ENCODE peak calls at places on chromosome 21, in ten cellular contexts. O is sigmoid colon; D is fibroblast of mammary gland; W is AG09309; P is mucosa of descending colon; L is lower lobe of right lung; R is cardiac fibroblast; S is GM10248; G is CD8-positive, alpha-beta T cell; C is psoas muscle. K is an unnamed sample.

GRCh38 chr21:36388076-36388475 is 2.9 kb downstream of the CHAF1B start:
- DNase-seq in G (no peak), D (no peak), S (no peak), R (no peak), P (no peak), W (no peak), C (no peak), O (no peak), L (no peak), K (no peak)

GRCh38 chr21:25179116-25179515 is 428.2 kb downstream of the MRPL39 start:
- DNase-seq in R (peak), G (no peak), W (no peak), L (no peak), D (no peak), O (no peak), C (no peak), P (no peak), S (no peak), K (no peak)

GRCh38 chr21:42845296-42845965 is 33.9 kb downstream of the WDR4 start:
- DNase-seq in G (no peak), C (peak), P (peak), D (no peak), R (no peak), W (no peak), O (peak), L (peak), S (no peak), K (no peak)

GRCh38 chr21:36065497-36066036 is 4.3 kb upstream of the CBR1 start:
- DNase-seq in C (no peak), P (no peak), R (peak), W (no peak), L (no peak), G (no peak), O (no peak), S (no peak), D (peak), K (no peak)

GRCh38 chr21:46550511-46550941 is 54.4 kb downstream of the S100B start:
- DNase-seq in W (no peak), G (peak), S (no peak), D (no peak), R (no peak), P (no peak), O (peak), C (no peak), L (no peak), K (no peak)

GRCh38 chr21:36610201-36610600 is 88.7 kb upstream of the SIM2 start:
- DNase-seq in O (no peak), R (peak), L (no peak), P (no peak), C (no peak), S (no peak), D (peak), G (no peak), W (no peak), K (no peak)

GRCh38 chr21:36205962-36206361 is 49.3 kb downstream of the DOP1B start:
- DNase-seq in R (no peak), D (no peak), W (no peak), G (no peak), P (no peak), C (no peak), L (no peak), O (no peak), S (no peak), K (no peak)

GRCh38 chr21:41899431-41900202 is 20.5 kb upstream of the PRDM15 start:
- DNase-seq in S (peak), R (no peak), D (no peak), G (no peak), W (no peak), O (peak), L (no peak), C (no peak), P (no peak), K (peak)

GRCh38 chr21:42377951-42378340 is 11.6 kb upstream of the TFF1 start:
- DNase-seq in R (no peak), G (no peak), P (peak), O (no peak), W (no peak), D (no peak), L (no peak), C (no peak), S (no peak), K (no peak)

GRCh38 chr21:20276377-20276776 is 721.8 kb upstream of the NCAM2 start:
- DNase-seq in P (no peak), R (no peak), S (no peak), G (no peak), W (no peak), L (no peak), C (no peak), O (no peak), D (no peak), K (no peak)

GRCh38 chr21:25929859-25930520 is 195.2 kb downstream of the GABPA start:
- DNase-seq in G (no peak), O (no peak), P (no peak), W (no peak), S (no peak), C (peak), L (no peak), R (peak), D (peak), K (no peak)

GRCh38 chr21:46426313-46427046 is 32.2 kb upstream of the DIP2A start:
- DNase-seq in S (no peak), C (peak), W (no peak), D (no peak), P (no peak), O (no peak), R (no peak), L (no peak), G (no peak), K (no peak)

GRCh38 chr21:28899744-28900143 is 92.9 kb downstream of the LTN1 start:
- DNase-seq in C (no peak), L (no peak), R (peak), O (no peak), P (no peak), D (peak), W (peak), S (no peak), G (no peak), K (no peak)

GRCh38 chr21:42865361-42866160 is 13.8 kb downstream of the WDR4 start:
- DNase-seq in W (no peak), R (no peak), C (peak), S (no peak), G (no peak), D (no peak), L (peak), P (no peak), O (peak), K (no peak)

GRCh38 chr21:42337830-42338729 is 12.7 kb downstream of the TFF2 start:
- DNase-seq in S (peak), D (peak), O (peak), L (peak), W (no peak), G (peak), R (peak), P (peak), C (peak), K (peak)

GRCh38 chr21:44515359-44516165 is 24.4 kb downstream of the KRTAP10-1 start:
- DNase-seq in L (peak), S (no peak), P (peak), O (no peak), G (peak), C (peak), D (no peak), R (no peak), W (no peak), K (no peak)
- TF ChIP-seq CTCF in L (no peak), S (no peak), P (no peak), O (no peak), G (no peak), C (no peak), D (no peak), R (no peak), W (no peak), K (no peak)

DNA sequence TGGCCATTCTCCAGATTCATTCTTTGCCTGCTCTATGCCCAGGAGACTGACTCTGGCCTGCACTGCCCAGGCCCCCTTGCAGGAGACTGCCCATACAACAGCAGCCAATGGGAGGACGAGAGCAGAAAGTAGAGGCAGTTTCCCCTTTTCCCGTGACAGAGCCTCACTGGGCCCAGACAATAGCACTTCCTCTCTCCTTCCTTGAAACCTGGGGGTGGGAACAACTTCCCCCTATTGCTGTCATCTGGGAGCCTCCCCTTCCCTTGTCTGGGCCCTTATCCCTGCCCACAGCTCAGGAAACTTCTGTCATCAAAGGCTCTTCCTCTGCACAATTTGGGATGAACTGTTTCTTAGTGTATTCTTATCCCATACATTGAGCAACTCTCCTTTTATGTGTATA is 60.8 kb upstream of the KCNJ15 start:
- DNase-seq in G (no peak), R (no peak), C (no peak), S (no peak), D (no peak), L (no peak), P (no peak), O (no peak), W (no peak), K (no peak)
- TF ChIP-seq CTCF in G (no peak), R (no peak), C (no peak), S (no peak), D (no peak), L (no peak), P (no peak), O (no peak), W (no peak), K (no peak)

GRCh38 chr21:45270306-45270821 is 17.3 kb downstream of the POFUT2 start:
- DNase-seq in C (no peak), S (no peak), W (no peak), L (no peak), P (peak), D (no peak), O (peak), R (peak), G (no peak), K (no peak)
- TF ChIP-seq CTCF in C (no peak), S (no peak), W (peak), L (no peak), P (no peak), D (peak), O (no peak), R (no peak), G (no peak), K (peak)

DNA sequence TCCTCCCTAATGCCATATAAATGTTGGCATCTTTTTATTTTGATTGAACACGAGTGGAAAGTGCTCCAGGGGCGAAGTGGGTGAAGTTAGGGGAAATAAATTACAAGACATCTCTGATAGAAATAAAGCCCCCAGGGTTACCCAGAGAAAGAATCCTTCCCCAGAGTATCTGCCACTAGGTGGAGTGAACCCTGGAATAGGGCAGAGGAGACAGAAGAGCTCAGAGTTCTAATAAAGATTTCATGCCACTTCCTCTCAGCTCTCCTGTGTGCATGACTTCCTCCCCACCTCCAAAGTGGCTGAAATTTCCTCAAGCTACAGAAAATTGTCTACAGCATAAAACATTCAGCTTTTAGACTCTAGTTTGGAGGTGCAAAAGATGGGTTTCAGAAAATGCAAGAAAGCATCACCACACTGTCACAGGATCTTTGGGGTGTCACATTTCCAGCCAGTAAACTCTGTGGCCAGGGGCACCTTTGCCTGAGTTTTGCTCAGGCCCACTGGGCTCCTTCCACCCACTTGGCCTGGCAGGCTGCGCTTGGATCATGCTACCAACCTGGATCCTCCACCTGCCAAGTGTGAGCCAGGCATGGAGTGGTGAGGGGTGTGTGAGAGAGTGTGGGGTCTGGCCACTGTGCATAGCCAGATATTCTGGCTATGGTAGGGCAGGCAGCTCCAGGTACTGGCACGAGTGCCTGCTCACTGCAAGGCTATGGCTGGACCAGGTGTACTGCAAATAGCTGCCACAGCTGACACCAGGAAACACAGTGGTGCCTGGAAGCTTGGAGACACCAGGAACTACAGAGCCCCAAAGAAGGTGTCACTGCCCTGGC is 208.8 kb upstream of the USP25 start:
- DNase-seq in G (no peak), O (no peak), D (peak), L (no peak), W (no peak), S (no peak), R (peak), P (no peak), C (no peak), K (no peak)
- TF ChIP-seq CTCF in G (peak), O (no peak), D (peak), L (peak), W (peak), S (no peak), R (peak), P (no peak), C (peak), K (no peak)

K was measured in GM13977.